ENCODE peak calls at places on chromosomes 6 and 20, in four cellular contexts. B, X, W and D are unnamed samples.

GRCh38 chr20:63394069-63394468 is 32.9 kb upstream of the CHRNA4 start:
- DNase-seq in B (no peak), X (no peak), W (peak; percentile 12), D (no peak)

GRCh38 chr6:156396068-156396771 is 381.0 kb upstream of the ARID1B start:
- DNase-seq in B (no peak), X (no peak), W (no peak), D (no peak)

GRCh38 chr6:10338151-10338550 is 76.7 kb downstream of the TFAP2A start:
- DNase-seq in B (no peak), X (no peak), W (no peak), D (no peak)

GRCh38 chr20:25076201-25076600 is 5.7 kb downstream of the VSX1 start:
- DNase-seq in B (no peak), X (no peak), W (no peak), D (no peak)

GRCh38 chr20:1702288-1702687 is 44.7 kb upstream of the SIRPG start:
- DNase-seq in B (no peak), X (no peak), W (no peak), D (peak; percentile 41)

GRCh38 chr6:89162047-89162371 is 16.2 kb downstream of the PM20D2 start:
- DNase-seq in B (no peak), X (no peak), W (peak; percentile 11), D (no peak)

GRCh38 chr20:16842721-16843120 is 94.6 kb downstream of the OTOR start:
- DNase-seq in B (no peak), X (no peak), W (no peak), D (no peak)

GRCh38 chr20:2837561-2837960 is 2.9 kb downstream of the PCED1A start:
- DNase-seq in B (no peak), X (no peak), W (no peak), D (no peak)

GRCh38 chr6:135358251-135358821 is 139.2 kb downstream of the AHI1 start:
- DNase-seq in B (no peak), X (peak; percentile 88), W (peak; percentile 82), D (peak; percentile 77)

GRCh38 chr6:24460966-24461365 is 28.4 kb downstream of the GPLD1 start:
- DNase-seq in B (no peak), X (no peak), W (no peak), D (no peak)

GRCh38 chr20:17969884-17970409 is 1.1 kb downstream of the MGME1 start:
- DNase-seq in B (peak; percentile 36), X (peak; percentile 52), W (peak; percentile 54), D (peak; percentile 61)

GRCh38 chr6:87658516-87658915 is 43.5 kb downstream of the AKIRIN2 start:
- DNase-seq in B (no peak), X (peak; percentile 21), W (peak; percentile 41), D (no peak)

GRCh38 chr20:17734374-17734773 is 34.6 kb downstream of the BANF2 start:
- DNase-seq in B (peak; percentile 72), X (no peak), W (no peak), D (no peak)

GRCh38 chr20:17936791-17937687 is 31.6 kb downstream of the SNX5 start:
- DNase-seq in B (peak; percentile 36), X (peak; percentile 93), W (peak; percentile 83), D (peak; percentile 79)

GRCh38 chr6:118372413-118372812 is 175.7 kb upstream of the PLN start:
- DNase-seq in B (no peak), X (peak; percentile 67), W (peak; percentile 42), D (peak; percentile 62)

GRCh38 chr6:25714765-25715164 is 39.8 kb upstream of the SLC17A4 start:
- DNase-seq in B (no peak), X (no peak), W (peak; percentile 7), D (no peak)

GRCh38 chr6:35052694-35053565 is 88.2 kb downstream of the TCP11 start:
- DNase-seq in B (peak; percentile 43), X (peak; percentile 80), W (peak; percentile 36), D (no peak)

GRCh38 chr6:138724015-138724414 is 49.6 kb upstream of the CCDC28A start:
- DNase-seq in B (peak; percentile 18), X (peak; percentile 13), W (peak; percentile 64), D (peak; percentile 82)

GRCh38 chr20:64242003-64242796 is 13.3 kb upstream of the PCMTD2 start:
- DNase-seq in B (no peak), X (no peak), W (no peak), D (no peak)

GRCh38 chr20:9339708-9340107 is 174.7 kb upstream of the LAMP5 start:
- DNase-seq in B (no peak), X (no peak), W (no peak), D (no peak)

GRCh38 chr6:161037873-161038228 is 46.3 kb downstream of the MAP3K4 start:
- DNase-seq in B (no peak), X (no peak), W (no peak), D (no peak)

GRCh38 chr6:161041274-161041673 is 49.7 kb downstream of the MAP3K4 start:
- DNase-seq in B (no peak), X (no peak), W (no peak), D (no peak)

GRCh38 chr6:161035182-161035980 is 43.8 kb downstream of the MAP3K4 start:
- DNase-seq in B (no peak), X (no peak), W (no peak), D (no peak)

GRCh38 chr6:161035981-161036263 is 44.4 kb downstream of the MAP3K4 start:
- DNase-seq in B (no peak), X (no peak), W (no peak), D (no peak)

DNA sequence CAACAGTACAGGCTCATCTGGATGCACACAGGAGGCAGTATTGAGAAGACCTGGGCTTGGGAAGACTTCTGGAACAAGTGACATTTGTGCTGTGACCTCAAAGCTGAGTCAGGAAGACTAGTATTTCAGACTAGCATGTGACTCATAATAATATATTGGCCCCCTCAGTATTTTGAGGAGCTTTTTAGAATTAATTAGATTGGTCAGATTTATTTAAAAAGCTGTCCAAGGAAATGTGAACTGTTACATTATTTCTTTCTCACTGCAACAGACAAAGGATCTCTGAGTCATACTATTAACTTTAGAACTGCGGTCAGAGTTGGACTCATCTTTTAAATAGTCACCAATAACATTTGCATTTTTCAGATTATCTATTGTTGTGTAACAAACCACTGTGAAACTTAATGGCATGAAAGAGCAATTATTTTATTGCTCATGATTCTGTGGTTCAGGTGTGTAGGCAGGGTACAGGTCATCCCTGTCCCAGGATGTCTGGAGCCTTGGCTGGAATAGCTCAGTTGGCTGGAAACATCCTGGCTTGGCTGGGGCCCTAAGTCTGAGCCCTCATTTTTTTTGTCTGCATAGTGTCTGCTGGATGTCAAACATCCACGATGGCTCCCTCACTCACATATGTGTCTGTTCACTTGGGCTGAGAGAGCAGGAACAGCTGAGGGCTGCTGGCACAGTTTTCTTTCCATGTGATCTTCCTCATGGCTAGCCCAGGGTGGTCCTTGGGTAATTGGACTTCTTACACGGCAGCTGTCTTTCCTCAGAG is 46.8 kb downstream of the MAP3K4 start:
- DNase-seq in B (no peak), X (peak; percentile 92), W (peak; percentile 70), D (peak; percentile 87)
- TF ChIP-seq CTCF in B (no peak), X (peak; percentile 28), W (peak; percentile 46), D (peak; percentile 65)

DNA sequence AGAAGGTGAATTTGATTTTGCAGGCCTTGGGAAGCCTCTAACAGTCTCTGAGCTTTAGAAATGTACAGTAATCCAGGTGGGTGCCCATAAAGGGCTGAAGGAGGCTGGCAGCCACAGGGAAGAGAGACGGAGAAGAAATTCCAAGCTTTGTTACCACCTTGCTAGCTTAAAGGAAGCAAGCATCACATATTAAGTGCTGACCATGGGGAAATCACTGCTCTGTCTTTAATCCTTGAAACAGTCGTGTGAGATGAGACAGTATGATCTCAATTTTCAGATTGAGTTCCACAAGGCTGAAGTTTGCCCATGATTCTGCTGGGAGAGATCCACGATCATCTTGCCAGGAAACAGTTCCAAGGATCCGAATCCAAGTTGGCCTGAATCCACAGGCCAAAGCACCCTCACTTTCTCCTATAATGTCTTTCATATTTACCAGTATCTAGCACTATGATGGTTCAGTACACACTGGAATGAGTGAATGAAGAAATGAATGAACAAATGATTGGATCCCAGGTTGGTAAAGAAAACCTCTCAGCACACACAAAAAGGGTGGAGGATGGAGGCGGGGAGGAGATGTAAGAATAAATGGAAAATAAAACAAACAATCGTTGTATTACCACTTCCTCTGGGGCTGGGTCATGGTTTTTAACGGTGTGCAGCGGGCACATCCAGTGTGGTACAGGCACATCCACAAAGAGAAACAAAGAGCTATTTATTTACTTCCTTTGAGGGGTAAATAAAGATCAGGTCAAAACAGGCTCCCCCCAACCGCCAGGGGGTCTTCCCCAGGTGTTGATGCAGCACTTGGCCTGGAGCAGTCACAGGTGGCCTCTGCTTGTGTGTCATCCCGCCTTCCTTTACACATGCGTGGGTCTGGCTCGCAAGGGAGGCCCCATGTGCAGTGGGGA is 28.2 kb upstream of the TAF8 start:
- DNase-seq in B (no peak), X (peak; percentile 45), W (peak; percentile 48), D (no peak)
- TF ChIP-seq CTCF in B (no peak), X (no peak), W (no peak), D (no peak)

DNA sequence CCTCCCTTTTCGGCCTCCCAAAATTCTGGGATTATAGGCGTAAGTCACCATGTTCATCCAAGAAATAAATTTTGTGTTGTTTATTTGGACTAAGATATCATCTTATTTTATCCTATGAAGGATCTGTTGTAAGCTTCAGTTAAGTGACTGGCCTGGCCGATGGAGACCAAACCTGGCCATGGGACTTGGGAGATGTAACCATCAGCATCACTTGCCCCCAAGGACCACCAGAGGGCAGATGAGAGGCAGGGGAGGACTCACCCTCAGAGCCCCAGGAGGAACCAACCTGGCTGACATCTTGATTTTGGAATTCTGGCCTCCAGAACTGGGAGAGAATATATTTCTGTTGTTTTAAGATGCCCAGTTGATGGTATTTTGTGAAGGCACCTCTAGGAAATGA is 266.7 kb downstream of the CDH26 start:
- DNase-seq in B (no peak), X (peak; percentile 11), W (no peak), D (no peak)
- TF ChIP-seq CTCF in B (no peak), X (peak; percentile 48), W (peak; percentile 61), D (peak; percentile 79)

GRCh38 chr20:34559311-34560140 is 1.0 kb downstream of the MAP1LC3A start:
- DNase-seq in B (peak; percentile 34), X (peak; percentile 5), W (peak; percentile 30), D (no peak)
- TF ChIP-seq CTCF in B (no peak), X (no peak), W (peak; percentile 4), D (no peak)